ENCODE peak calls at places on chromosomes 3 and 15, in six cellular contexts. A is amniotic stem cell; T is stimulated activated CD8-positive, alpha-beta memory T cell treated with anti-CD3 and anti-CD28 coated beads, Interleukin-12 subunit alpha, Interleukin-12 subunit beta, amount 100 ng/mL, for 4 hours; Z is NCI-H1436; P is H9; H is progenitor cell of endocrine pancreas. G is an unnamed sample.

GRCh38 chr3:186165331-186165730 is 56.4 kb upstream of the ETV5 start:
- DNase-seq in A (no peak), T (no peak), Z (no peak), P (no peak), H (no peak), G (no peak)

GRCh38 chr3:4656059-4656458 is 162.9 kb downstream of the ITPR1 start:
- DNase-seq in A (peak), T (no peak), Z (no peak), P (peak), H (peak), G (no peak)

GRCh38 chr3:42827023-42827422 is 17.8 kb downstream of the ACKR2 start:
- DNase-seq in A (no peak), T (no peak), Z (no peak), P (no peak), H (no peak), G (no peak)

GRCh38 chr15:83810110-83810509 is 156.2 kb downstream of the ADAMTSL3 start:
- DNase-seq in A (no peak), T (no peak), Z (no peak), P (no peak), H (no peak), G (no peak)

GRCh38 chr3:143751643-143752178 is 96.6 kb downstream of the SLC9A9 start:
- DNase-seq in A (no peak), T (no peak), Z (no peak), P (no peak), H (no peak), G (no peak)

GRCh38 chr3:128703561-128703960 is 22.4 kb upstream of the RAB7A start:
- DNase-seq in A (no peak), T (no peak), Z (no peak), P (no peak), H (no peak), G (peak)

GRCh38 chr15:36814708-36815107 is 235.3 kb downstream of the CDIN1 start:
- DNase-seq in A (no peak), T (no peak), Z (no peak), P (no peak), H (no peak), G (no peak)

GRCh38 chr15:89034305-89034704 is 54.0 kb upstream of the ABHD2 start:
- DNase-seq in A (no peak), T (no peak), Z (no peak), P (no peak), H (no peak), G (no peak)

GRCh38 chr3:14352002-14352627 is 50.3 kb upstream of the SLC6A6 start:
- DNase-seq in A (no peak), T (no peak), Z (no peak), P (peak), H (no peak), G (no peak)

GRCh38 chr15:45112143-45112591 is 1.8 kb downstream of the DUOX2 start:
- DNase-seq in A (no peak), T (no peak), Z (no peak), P (peak), H (no peak), G (no peak)

GRCh38 chr15:74565381-74566085 is 24.5 kb downstream of the ARID3B start:
- DNase-seq in A (no peak), T (no peak), Z (no peak), P (no peak), H (no peak), G (no peak)

GRCh38 chr3:71265365-71265935 is 318.1 kb downstream of the FOXP1 start:
- DNase-seq in A (no peak), T (no peak), Z (no peak), P (no peak), H (no peak), G (no peak)

GRCh38 chr3:12750658-12751071 is 8.4 kb downstream of the TMEM40 start:
- DNase-seq in A (no peak), T (peak), Z (no peak), P (no peak), H (no peak), G (no peak)

GRCh38 chr3:31615071-31615875 is 82.5 kb downstream of the STT3B start:
- DNase-seq in A (no peak), T (no peak), Z (no peak), P (no peak), H (no peak), G (no peak)

GRCh38 chr15:41487376-41487775 is 6.3 kb upstream of the ITPKA start:
- DNase-seq in A (no peak), T (no peak), Z (no peak), P (no peak), H (no peak), G (no peak)

G was measured in left lung.